ENCODE peak calls at places on chromosomes 6 and 20, in nine cellular contexts. V is aorta; G is mesenchymal stem cell; C is GM23338; L is A549; M is adrenal gland; A is spleen; Z is MM.1S; U is CD4-positive, CD25-positive, alpha-beta regulatory T cell. D is an unnamed sample.

GRCh38 chr20:22402550-22402949 is 181.8 kb downstream of the FOXA2 start:
- DNase-seq in V (no peak), G (no peak), C (no peak), L (no peak), M (no peak), A (no peak), Z (no peak), U (no peak), D (no peak)

GRCh38 chr6:113486172-113486571 is 371.0 kb upstream of the MARCKS start:
- DNase-seq in V (no peak), G (no peak), C (no peak), L (no peak), M (no peak), A (no peak), Z (no peak), U (no peak), D (no peak)

GRCh38 chr6:33207569-33208088 is 671 bp upstream of the RING1 start:
- DNase-seq in V (peak; percentile 73), G (peak; percentile 81), C (peak; percentile 73), L (no peak), M (peak; percentile 71), A (peak; percentile 85), Z (no peak), U (no peak), D (no peak)

GRCh38 chr6:40444811-40445210 is 142.4 kb downstream of the LRFN2 start:
- DNase-seq in V (no peak), G (no peak), C (no peak), L (no peak), M (no peak), A (no peak), Z (no peak), U (no peak), D (no peak)

GRCh38 chr6:112153926-112154621 is 66.7 kb downstream of the FAM229B start:
- DNase-seq in V (no peak), G (peak; percentile 78), C (no peak), L (peak; percentile 1), M (no peak), A (no peak), Z (no peak), U (no peak), D (no peak)

GRCh38 chr6:102928109-102928508 is 1534.6 kb downstream of the GRIK2 start:
- DNase-seq in V (no peak), G (no peak), C (no peak), L (no peak), M (no peak), A (peak; percentile 42), Z (no peak), U (no peak), D (no peak)

GRCh38 chr6:125597411-125598253 is 151.8 kb upstream of the HEY2 start:
- DNase-seq in V (no peak), G (no peak), C (no peak), L (no peak), M (no peak), A (no peak), Z (peak; percentile 93), U (no peak), D (no peak)

GRCh38 chr6:154555075-154555677 is 44.7 kb upstream of the CNKSR3 start:
- DNase-seq in V (no peak), G (peak; percentile 23), C (no peak), L (peak; percentile 22), M (no peak), A (no peak), Z (no peak), U (no peak), D (no peak)

GRCh38 chr20:4813076-4813838 is 91.5 kb downstream of the PRND start:
- DNase-seq in V (peak; percentile 65), G (no peak), C (no peak), L (no peak), M (no peak), A (peak; percentile 93), Z (no peak), U (peak; percentile 24), D (no peak)

GRCh38 chr6:100228437-100229424 is 234.7 kb upstream of the MCHR2 start:
- DNase-seq in V (peak; percentile 82), G (peak; percentile 66), C (peak; percentile 86), L (peak; percentile 51), M (peak; percentile 40), A (peak; percentile 88), Z (peak; percentile 86), U (peak; percentile 65), D (no peak)

GRCh38 chr20:44901972-44902371 is 7.9 kb upstream of the PABPC1L start:
- DNase-seq in V (no peak), G (peak; percentile 66), C (no peak), L (no peak), M (no peak), A (no peak), Z (no peak), U (no peak), D (no peak)

GRCh38 chr6:160378886-160379285 is 30.7 kb downstream of the SLC22A3 start:
- DNase-seq in V (no peak), G (no peak), C (no peak), L (no peak), M (peak; percentile 64), A (no peak), Z (no peak), U (no peak), D (no peak)

GRCh38 chr6:160375561-160375949 is 27.4 kb downstream of the SLC22A3 start:
- DNase-seq in V (no peak), G (no peak), C (no peak), L (no peak), M (no peak), A (no peak), Z (no peak), U (no peak), D (no peak)

GRCh38 chr6:160376445-160376844 is 28.3 kb downstream of the SLC22A3 start:
- DNase-seq in V (no peak), G (no peak), C (no peak), L (no peak), M (no peak), A (no peak), Z (no peak), U (no peak), D (no peak)

GRCh38 chr6:160379464-160379863 is 31.3 kb downstream of the SLC22A3 start:
- DNase-seq in V (no peak), G (no peak), C (no peak), L (no peak), M (no peak), A (no peak), Z (no peak), U (no peak), D (no peak)

GRCh38 chr6:160378218-160378617 is 30.0 kb downstream of the SLC22A3 start:
- DNase-seq in V (no peak), G (no peak), C (no peak), L (no peak), M (no peak), A (no peak), Z (no peak), U (no peak), D (no peak)
- H3K27ac ChIP-seq in V (no peak overlapping the region), G (no peak overlapping the region), C (no peak overlapping the region), L (peak overlapping the region; percentile 69), M (peak overlapping the region; percentile 83), A (no peak overlapping the region), Z (no peak overlapping the region), U (no peak overlapping the region), D (no peak overlapping the region)

GRCh38 chr6:2876210-2877056 is 26.7 kb downstream of the SERPINB9 start:
- DNase-seq in V (peak; percentile 84), G (peak; percentile 91), C (peak; percentile 70), L (peak; percentile 74), M (peak; percentile 89), A (peak; percentile 89), Z (no peak), U (peak; percentile 50), D (no peak)
- H3K4me3 ChIP-seq in V (peak overlapping the region; percentile 40), G (no peak overlapping the region), C (peak overlapping the region; percentile 90), L (peak overlapping the region; percentile 44), M (peak overlapping the region; percentile 49), A (peak overlapping the region; percentile 57), Z (no peak overlapping the region), U (peak overlapping the region; percentile 58), D (peak overlapping the region; percentile 45)

GRCh38 chr6:157867155-157867559 is 44.1 kb downstream of the SNX9 start:
- DNase-seq in V (no peak), G (peak; percentile 47), C (no peak), L (no peak), M (no peak), A (no peak), Z (no peak), U (peak; percentile 55), D (no peak)

GRCh38 chr6:157865249-157865648 is 42.2 kb downstream of the SNX9 start:
- DNase-seq in V (no peak), G (no peak), C (no peak), L (no peak), M (no peak), A (no peak), Z (no peak), U (no peak), D (no peak)

GRCh38 chr6:157868835-157869234 is 45.8 kb downstream of the SNX9 start:
- DNase-seq in V (no peak), G (no peak), C (no peak), L (no peak), M (no peak), A (no peak), Z (no peak), U (no peak), D (no peak)

GRCh38 chr6:157869673-157870302 is 46.7 kb downstream of the SNX9 start:
- DNase-seq in V (no peak), G (no peak), C (no peak), L (no peak), M (no peak), A (no peak), Z (no peak), U (no peak), D (no peak)

GRCh38 chr6:157867981-157868380 is 44.9 kb downstream of the SNX9 start:
- DNase-seq in V (no peak), G (no peak), C (no peak), L (no peak), M (no peak), A (no peak), Z (no peak), U (no peak), D (no peak)
- H3K4me1 ChIP-seq in V (no peaks in the 10 kb centered on the region), G (peaks cover 16% of the 10 kb centered on the region), C (peaks cover 6% of the 10 kb centered on the region), L (peaks cover 25% of the 10 kb centered on the region), M (peaks cover 20% of the 10 kb centered on the region), A (no peaks in the 10 kb centered on the region), Z (no peaks in the 10 kb centered on the region), U (peaks cover 15% of the 10 kb centered on the region), D (no peaks in the 10 kb centered on the region)

GRCh38 chr6:30709101-30709868 is 7.8 kb downstream of the MDC1 start:
- DNase-seq in V (no peak), G (no peak), C (no peak), L (no peak), M (no peak), A (no peak), Z (no peak), U (no peak), D (no peak)
- H3K27ac ChIP-seq in V (no peak overlapping the region), G (peak overlapping the region; percentile 81), C (no peak overlapping the region), L (peak overlapping the region; percentile 63), M (no peak overlapping the region), A (no peak overlapping the region), Z (no peak overlapping the region), U (no peak overlapping the region), D (no peak overlapping the region)

DNA sequence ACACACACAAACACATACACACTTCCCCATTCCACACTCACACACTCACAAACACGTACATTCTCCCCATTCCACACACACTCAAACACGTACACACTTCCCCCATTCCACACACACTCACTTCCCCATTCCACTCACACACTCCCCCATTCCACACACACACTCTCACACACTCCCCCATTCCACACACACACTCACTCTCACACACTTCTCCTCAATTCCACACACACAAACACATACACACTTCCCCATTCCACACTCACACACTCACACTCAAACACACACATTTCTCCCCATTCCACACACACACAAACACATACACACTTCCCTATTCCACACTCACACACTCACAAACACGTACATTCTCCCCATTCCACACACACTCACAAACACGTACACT is 8.7 kb upstream of the OSBPL2 start:
- DNase-seq in V (no peak), G (no peak), C (no peak), L (no peak), M (no peak), A (no peak), Z (no peak), U (no peak), D (no peak)
- H3K4me3 ChIP-seq in V (no peak overlapping the region), G (no peak overlapping the region), C (no peak overlapping the region), L (no peak overlapping the region), M (no peak overlapping the region), A (no peak overlapping the region), Z (no peak overlapping the region), U (no peak overlapping the region), D (no peak overlapping the region)

D was measured in effector memory CD4-positive, alpha-beta T cell.